ENCODE peak calls at places on chromosomes 5 and 9, in seven cellular contexts. R is ACHN; J is small intestine; T is MG63; S is astrocyte of the spinal cord; N is SW480; C is stimulated activated CD8-positive, alpha-beta memory T cell treated with anti-CD3 and anti-CD28 coated beads, Interleukin-4, amount 100 ng/mL, for 1 hour. M is an unnamed sample.

GRCh38 chr5:177336112-177336511 is 15.4 kb downstream of the LMAN2 start:
- DNase-seq in R (peak), J (peak), T (peak), S (no peak), N (peak), C (no peak), M (peak)

GRCh38 chr5:141039517-141039916 is 11.7 kb upstream of the PCDHB1 start:
- DNase-seq in R (no peak), J (no peak), T (no peak), S (no peak), N (no peak), C (no peak), M (no peak)

GRCh38 chr5:80082731-80083114 is 47.6 kb downstream of the THBS4 start:
- DNase-seq in R (no peak), J (peak), T (peak), S (peak), N (no peak), C (no peak), M (peak)

GRCh38 chr5:112109331-112109993 is 309.6 kb downstream of the EPB41L4A start:
- DNase-seq in R (no peak), J (peak), T (peak), S (peak), N (peak), C (no peak), M (peak)

GRCh38 chr5:139742173-139742903 is 53.3 kb upstream of the PSD2 start:
- DNase-seq in R (no peak), J (no peak), T (no peak), S (no peak), N (no peak), C (no peak), M (no peak)

GRCh38 chr5:124986170-124986569 is 239.7 kb upstream of the ZNF608 start:
- DNase-seq in R (no peak), J (no peak), T (no peak), S (no peak), N (no peak), C (no peak), M (no peak)

GRCh38 chr5:108726446-108727091 is 21.1 kb upstream of the FER start:
- DNase-seq in R (no peak), J (no peak), T (peak), S (no peak), N (peak), C (no peak), M (no peak)

GRCh38 chr9:23423999-23424398 is 402.0 kb downstream of the ELAVL2 start:
- DNase-seq in R (no peak), J (no peak), T (no peak), S (no peak), N (no peak), C (no peak), M (no peak)

GRCh38 chr9:89077519-89077918 is 86.3 kb downstream of the S1PR3 start:
- DNase-seq in R (no peak), J (no peak), T (no peak), S (no peak), N (no peak), C (no peak), M (no peak)

GRCh38 chr5:78903936-78904335 is 81.2 kb downstream of the ARSB start:
- DNase-seq in R (no peak), J (no peak), T (no peak), S (peak), N (no peak), C (no peak), M (no peak)

GRCh38 chr5:74034738-74035137 is 408.7 kb downstream of the ARHGEF28 start:
- DNase-seq in R (peak), J (no peak), T (peak), S (peak), N (peak), C (no peak), M (no peak)

GRCh38 chr9:128394404-128395168 is 23.4 kb downstream of the URM1 start:
- DNase-seq in R (no peak), J (no peak), T (no peak), S (no peak), N (no peak), C (no peak), M (no peak)

GRCh38 chr5:62536783-62537182 is 41.8 kb upstream of the LRRC70 start:
- DNase-seq in R (no peak), J (no peak), T (no peak), S (no peak), N (no peak), C (no peak), M (no peak)

GRCh38 chr9:136926749-136927148 is 17.8 kb downstream of the FBXW5 start:
- DNase-seq in R (no peak), J (no peak), T (no peak), S (no peak), N (no peak), C (no peak), M (no peak)

GRCh38 chr5:100584889-100585288 is 49.7 kb downstream of the FAM174A start:
- DNase-seq in R (no peak), J (no peak), T (no peak), S (no peak), N (no peak), C (no peak), M (no peak)

GRCh38 chr5:142296914-142297417 is 27.9 kb downstream of the SPRY4 start:
- DNase-seq in R (no peak), J (no peak), T (no peak), S (peak), N (peak), C (no peak), M (no peak)

GRCh38 chr9:27165670-27166069 is 56.6 kb downstream of the TEK start:
- DNase-seq in R (no peak), J (no peak), T (no peak), S (no peak), N (peak), C (no peak), M (no peak)

GRCh38 chr5:32538031-32538547 is 47.3 kb upstream of the SUB1 start:
- DNase-seq in R (no peak), J (no peak), T (no peak), S (no peak), N (no peak), C (no peak), M (no peak)

GRCh38 chr9:129318121-129319075 is 140.3 kb upstream of the IER5L start:
- DNase-seq in R (no peak), J (no peak), T (no peak), S (no peak), N (no peak), C (no peak), M (peak)

GRCh38 chr5:159337291-159337974 is 7.1 kb upstream of the IL12B start:
- DNase-seq in R (no peak), J (no peak), T (peak), S (peak), N (peak), C (no peak), M (no peak)

GRCh38 chr9:76419782-76420380 is 25.7 kb upstream of the RFK start:
- DNase-seq in R (peak), J (peak), T (no peak), S (no peak), N (peak), C (no peak), M (no peak)

GRCh38 chr9:122498883-122499288 is 11.7 kb upstream of the OR1J2 start:
- DNase-seq in R (peak), J (peak), T (peak), S (peak), N (peak), C (no peak), M (peak)

GRCh38 chr9:343773-344172 is 129.1 kb downstream of the DOCK8 start:
- DNase-seq in R (no peak), J (no peak), T (no peak), S (no peak), N (no peak), C (no peak), M (peak)

GRCh38 chr5:5466227-5466626 is 43.8 kb downstream of the ICE1 start:
- DNase-seq in R (no peak), J (no peak), T (no peak), S (no peak), N (no peak), C (no peak), M (no peak)

GRCh38 chr9:93028448-93029006 is 30.0 kb upstream of the SUSD3 start:
- DNase-seq in R (no peak), J (peak), T (no peak), S (no peak), N (peak), C (peak), M (no peak)

GRCh38 chr5:173581408-173582197 is 34.8 kb downstream of the BOD1 start:
- DNase-seq in R (peak), J (peak), T (peak), S (peak), N (no peak), C (peak), M (peak)

GRCh38 chr9:99076483-99077171 is 28.3 kb upstream of the TGFBR1 start:
- DNase-seq in R (no peak), J (peak), T (no peak), S (no peak), N (no peak), C (peak), M (no peak)

GRCh38 chr9:114525505-114525904 is 20.2 kb upstream of the WHRN start:
- DNase-seq in R (peak), J (no peak), T (peak), S (peak), N (peak), C (no peak), M (no peak)

GRCh38 chr5:98807806-98808205 is 34.3 kb downstream of the RGMB start:
- DNase-seq in R (no peak), J (no peak), T (no peak), S (no peak), N (no peak), C (no peak), M (no peak)